ENCODE peak calls at places on chromosomes 12 and 14, in six cellular contexts. G is nephron progenitor cell, P is IMR-90, C is heart left ventricle, O is RWPE1, X is hepatocyte. B is an unnamed sample.

GRCh38 chr12:89494411-89495231 is 30.0 kb downstream of the GALNT4 start:
- DNase-seq in G (no peak), P (peak; percentile 81), C (no peak), O (no peak), X (no peak), B (no peak)

GRCh38 chr12:52952082-52952801 is 3.3 kb downstream of the KRT18 start:
- DNase-seq in G (no peak), P (no peak), C (peak; percentile 39), O (no peak), X (no peak), B (no peak)

GRCh38 chr12:47768323-47768811 is 4.7 kb upstream of the SLC48A1 start:
- DNase-seq in G (no peak), P (peak; percentile 25), C (no peak), O (peak; percentile 87), X (no peak), B (peak; percentile 42)

GRCh38 chr12:57632369-57632897 is 568 bp downstream of the B4GALNT1 start:
- DNase-seq in G (peak; percentile 53), P (no peak), C (no peak), O (no peak), X (peak; percentile 7), B (no peak)

GRCh38 chr12:76069339-76069738 is 15.1 kb downstream of the NAP1L1 start:
- DNase-seq in G (no peak), P (no peak), C (no peak), O (no peak), X (no peak), B (no peak)

GRCh38 chr12:10615532-10615931 is 2.1 kb upstream of the MAGOHB start:
- DNase-seq in G (no peak), P (no peak), C (no peak), O (no peak), X (no peak), B (no peak)

GRCh38 chr12:5307065-5307464 is 124.8 kb upstream of the NTF3 start:
- DNase-seq in G (no peak), P (no peak), C (no peak), O (no peak), X (no peak), B (no peak)

GRCh38 chr12:119868992-119869391 is 8.1 kb downstream of the CIT start:
- DNase-seq in G (no peak), P (peak; percentile 54), C (no peak), O (no peak), X (no peak), B (peak; percentile 9)

GRCh38 chr14:96624661-96625435 is 122.7 kb downstream of the PAPOLA start:
- DNase-seq in G (peak; percentile 16), P (no peak), C (no peak), O (no peak), X (no peak), B (no peak)

GRCh38 chr12:89162704-89163261 is 189.5 kb downstream of the DUSP6 start:
- DNase-seq in G (no peak), P (peak; percentile 99), C (peak; percentile 52), O (peak; percentile 91), X (peak; percentile 66), B (peak; percentile 99)

GRCh38 chr12:25286837-25287236 is 36.1 kb upstream of the KRAS start:
- DNase-seq in G (no peak), P (no peak), C (no peak), O (peak; percentile 15), X (no peak), B (no peak)

GRCh38 chr14:36718216-36718615 is 56.6 kb downstream of the PAX9 start:
- DNase-seq in G (no peak), P (no peak), C (no peak), O (no peak), X (no peak), B (peak; percentile 6)

GRCh38 chr14:49971156-49972141 is 78.6 kb downstream of the ARF6 start:
- DNase-seq in G (no peak), P (peak; percentile 25), C (no peak), O (no peak), X (no peak), B (peak; percentile 78)

GRCh38 chr12:49609875-49610154 is 4.4 kb upstream of the FAM186B start:
- DNase-seq in G (no peak), P (peak; percentile 12), C (no peak), O (no peak), X (no peak), B (peak; percentile 18)

GRCh38 chr12:120139958-120140357 is 23.4 kb upstream of the RAB35 start:
- DNase-seq in G (no peak), P (peak; percentile 68), C (no peak), O (no peak), X (no peak), B (no peak)

GRCh38 chr12:11269607-11270006 is at the start of gene PRB3:
- DNase-seq in G (no peak), P (no peak), C (no peak), O (no peak), X (no peak), B (no peak)

GRCh38 chr12:125331342-125332052 is 266.3 kb downstream of the AACS start:
- DNase-seq in G (no peak), P (no peak), C (no peak), O (peak; percentile 8), X (peak; percentile 19), B (no peak)

GRCh38 chr12:113299619-113300237 is 35.2 kb downstream of the SLC8B1 start:
- DNase-seq in G (peak; percentile 19), P (peak; percentile 73), C (peak; percentile 83), O (peak; percentile 87), X (peak; percentile 88), B (peak; percentile 88)

GRCh38 chr14:91415794-91416743 is 1.6 kb downstream of the CCDC88C start:
- DNase-seq in G (no peak), P (no peak), C (no peak), O (peak; percentile 67), X (no peak), B (no peak)

GRCh38 chr12:124510301-124510970 is 57.0 kb downstream of the NCOR2 start:
- DNase-seq in G (no peak), P (no peak), C (no peak), O (no peak), X (no peak), B (no peak)

GRCh38 chr14:35534884-35535793 is 1.2 kb downstream of the INSM2 start:
- DNase-seq in G (peak; percentile 91), P (peak; percentile 62), C (peak; percentile 56), O (peak; percentile 72), X (peak; percentile 87), B (peak; percentile 72)

GRCh38 chr12:106780010-106780625 is 5.6 kb downstream of the RIC8B start:
- DNase-seq in G (no peak), P (peak; percentile 70), C (no peak), O (peak; percentile 10), X (peak; percentile 32), B (peak; percentile 33)

DNA sequence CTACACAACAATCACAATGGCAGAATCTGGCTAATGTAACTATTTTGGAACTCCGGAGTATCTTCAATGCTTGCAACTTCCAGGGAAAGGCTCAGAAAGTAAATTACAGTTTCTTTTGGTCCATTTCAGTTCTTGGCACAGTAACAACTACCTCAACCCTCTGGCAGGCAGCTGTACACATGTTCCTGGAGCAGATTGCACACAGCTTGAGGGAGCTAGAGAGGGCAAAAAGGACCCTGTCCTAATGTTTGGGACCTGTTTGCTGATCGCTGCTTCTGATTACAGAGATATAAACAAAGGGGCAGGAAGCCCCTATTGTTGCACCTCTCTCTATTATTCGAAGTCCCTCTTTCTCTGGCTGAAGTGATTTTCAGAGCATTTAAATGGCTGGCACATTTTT is 35.2 kb upstream of the SLC38A1 start:
- DNase-seq in G (no peak), P (peak; percentile 12), C (no peak), O (no peak), X (no peak), B (peak; percentile 13)
- TF ChIP-seq CTCF in G (no peak), P (no peak), C (no peak), O (no peak), X (peak; percentile 6), B (no peak)

GRCh38 chr12:100737168-100737567 is 57.4 kb upstream of the ANO4 start:
- DNase-seq in G (no peak), P (no peak), C (no peak), O (no peak), X (no peak), B (no peak)

GRCh38 chr12:100738086-100738485 is 56.5 kb upstream of the ANO4 start:
- DNase-seq in G (no peak), P (no peak), C (no peak), O (no peak), X (no peak), B (no peak)

GRCh38 chr12:100733817-100734593 is 60.6 kb upstream of the ANO4 start:
- DNase-seq in G (no peak), P (peak; percentile 60), C (no peak), O (no peak), X (peak; percentile 45), B (peak; percentile 65)
- TF ChIP-seq CTCF in G (peak; percentile 51), P (peak; percentile 67), C (peak; percentile 55), O (peak; percentile 63), X (peak; percentile 58), B (peak; percentile 76)

GRCh38 chr14:99809864-99810854 is 16.9 kb downstream of the EML1 start:
- DNase-seq in G (no peak), P (no peak), C (peak; percentile 70), O (no peak), X (peak; percentile 58), B (no peak)
- TF ChIP-seq CTCF in G (no peak), P (no peak), C (no peak), O (no peak), X (no peak), B (no peak)

GRCh38 chr14:83905157-83905556 is 1624.8 kb upstream of the FLRT2 start:
- DNase-seq in G (no peak), P (no peak), C (no peak), O (no peak), X (no peak), B (no peak)

GRCh38 chr14:83913466-83913865 is 1616.5 kb upstream of the FLRT2 start:
- DNase-seq in G (no peak), P (peak; percentile 43), C (no peak), O (no peak), X (no peak), B (no peak)

DNA sequence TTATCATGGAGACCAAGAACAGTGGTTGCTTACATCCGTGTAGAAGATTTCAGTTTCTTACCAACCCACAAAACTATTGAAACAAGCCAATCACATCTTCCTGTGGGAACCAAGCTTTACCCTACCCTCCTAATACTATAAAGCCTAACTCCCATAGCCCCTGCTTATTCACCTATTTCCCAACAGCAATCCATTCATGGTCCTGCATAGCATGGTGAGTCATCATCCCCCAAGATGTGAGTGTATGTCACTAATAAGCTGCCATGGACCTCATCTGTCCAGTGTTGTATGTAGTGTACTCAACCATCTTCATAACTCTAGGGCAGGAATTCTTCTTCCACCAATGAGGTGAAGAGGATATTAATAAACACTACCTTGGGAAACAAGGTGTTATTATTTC is 1620.4 kb upstream of the FLRT2 start:
- DNase-seq in G (no peak), P (peak; percentile 45), C (no peak), O (no peak), X (no peak), B (peak; percentile 2)
- TF ChIP-seq CTCF in G (no peak), P (no peak), C (no peak), O (no peak), X (no peak), B (no peak)

B was measured in fibroblast of pulmonary artery.